ENCODE peak calls at places on chromosomes 3 and 15, in nine cellular contexts. E is GM23338, R is PC-9, L is HCT116, X is HepG2, A is fibroblast of lung, Y is endothelial cell of umbilical vein, G is MM.1S, M is neural progenitor cell. N is an unnamed sample.

GRCh38 chr15:59208850-59209249 is 2.2 kb downstream of the LDHAL6B start:
- DNase-seq in Y (no peak), L (no peak), A (peak; percentile 31), M (no peak), E (no peak), X (no peak), G (no peak), R (no peak), N (peak; percentile 77)

GRCh38 chr3:111915905-111916304 is 56.8 kb downstream of the PHLDB2 start:
- DNase-seq in L (no peak), A (peak; percentile 77), Y (peak; percentile 87), X (no peak), E (peak; percentile 11), R (no peak), G (no peak), M (peak; percentile 62), N (no peak)

GRCh38 chr3:87575538-87575937 is 299.2 kb upstream of the POU1F1 start:
- DNase-seq in X (no peak), G (no peak), Y (no peak), A (no peak), L (no peak), E (peak; percentile 3), M (peak; percentile 16), R (no peak), N (no peak)

GRCh38 chr3:156787926-156788663 is 38.1 kb upstream of the LEKR1 start:
- DNase-seq in G (no peak), R (peak; percentile 43), A (peak; percentile 97), X (no peak), Y (peak; percentile 43), M (no peak), L (peak; percentile 52), E (no peak), N (peak; percentile 97)

GRCh38 chr3:14266361-14266760 is 87.7 kb downstream of the LSM3 start:
- DNase-seq in L (no peak), E (no peak), R (no peak), G (no peak), A (peak; percentile 93), M (no peak), Y (no peak), X (no peak), N (peak; percentile 96)

GRCh38 chr3:47772788-47773187 is 8.9 kb downstream of the SMARCC1 start:
- DNase-seq in E (no peak), R (no peak), X (no peak), L (no peak), G (no peak), Y (no peak), A (no peak), M (no peak), N (no peak)

GRCh38 chr3:128488636-128488994 is 4.4 kb downstream of the GATA2 start:
- DNase-seq in R (no peak), M (no peak), Y (no peak), E (peak; percentile 60), A (peak; percentile 37), L (no peak), X (no peak), G (no peak), N (peak; percentile 48)

GRCh38 chr15:28936481-28936881 is 50.7 kb downstream of the APBA2 start:
- DNase-seq in E (no peak), G (no peak), M (no peak), L (no peak), X (no peak), A (no peak), Y (no peak), R (no peak), N (no peak)

GRCh38 chr3:126121074-126121473 is 37.1 kb upstream of the SLC41A3 start:
- DNase-seq in L (no peak), A (no peak), Y (no peak), G (no peak), M (no peak), R (no peak), X (no peak), E (no peak), N (no peak)

GRCh38 chr3:13318626-13319470 is 101.3 kb downstream of the NUP210 start:
- DNase-seq in M (no peak), A (no peak), Y (no peak), X (no peak), R (no peak), E (no peak), L (no peak), G (no peak), N (peak; percentile 12)

GRCh38 chr3:14621093-14621492 is 30.5 kb upstream of the CCDC174 start:
- DNase-seq in E (no peak), X (no peak), G (no peak), A (no peak), L (no peak), Y (no peak), M (no peak), R (no peak), N (no peak)

GRCh38 chr3:93989241-93989640 is 9.3 kb downstream of the ARL13B start:
- DNase-seq in G (no peak), X (no peak), L (no peak), Y (no peak), M (no peak), R (no peak), A (peak; percentile 31), E (no peak), N (no peak)

GRCh38 chr3:115071611-115072010 is 75.5 kb downstream of the ZBTB20 start:
- DNase-seq in R (no peak), X (no peak), E (no peak), L (no peak), A (peak; percentile 85), M (peak; percentile 8), G (no peak), Y (peak; percentile 82), N (peak; percentile 91)

GRCh38 chr3:115074502-115074901 is 72.6 kb downstream of the ZBTB20 start:
- DNase-seq in R (no peak), M (no peak), X (no peak), Y (no peak), E (no peak), G (no peak), A (peak; percentile 73), L (no peak), N (peak; percentile 39)

GRCh38 chr3:115072265-115073008 is 74.7 kb downstream of the ZBTB20 start:
- DNase-seq in R (no peak), E (no peak), A (peak; percentile 82), L (peak; percentile 22), Y (peak; percentile 88), M (no peak), X (no peak), G (no peak), N (peak; percentile 78)

GRCh38 chr3:115071122-115071521 is 76.0 kb downstream of the ZBTB20 start:
- DNase-seq in X (no peak), A (peak; percentile 60), R (no peak), Y (no peak), M (no peak), E (no peak), G (no peak), L (no peak), N (peak; percentile 36)

DNA sequence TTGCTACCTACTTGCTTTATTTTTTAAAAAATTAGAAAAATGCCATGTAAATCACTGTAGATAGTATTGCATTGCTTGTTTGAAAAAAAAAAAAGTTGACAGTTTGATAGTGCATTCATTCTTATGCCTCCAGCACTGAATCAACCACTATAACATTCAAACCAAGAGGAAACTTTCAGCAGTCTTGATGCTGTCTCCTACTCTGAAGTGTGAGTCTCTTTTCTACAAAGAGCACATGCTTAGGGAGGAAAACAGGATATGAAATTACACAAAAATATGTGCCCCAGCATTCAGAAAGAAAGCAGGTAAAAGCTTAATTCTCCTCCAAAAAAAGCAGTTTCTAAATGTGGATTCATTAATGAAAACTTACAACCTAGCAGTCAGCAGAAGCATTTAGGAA is 78.3 kb downstream of the ZBTB20 start:
- DNase-seq in Y (peak; percentile 59), G (no peak), R (no peak), A (peak; percentile 25), E (no peak), M (no peak), L (no peak), X (no peak), N (no peak)
- TF ChIP-seq EZH2 in Y (no peak), G (no peak), R (no peak), A (no peak), E (no peak), M (no peak), L (no peak), X (no peak), N (no peak)

DNA sequence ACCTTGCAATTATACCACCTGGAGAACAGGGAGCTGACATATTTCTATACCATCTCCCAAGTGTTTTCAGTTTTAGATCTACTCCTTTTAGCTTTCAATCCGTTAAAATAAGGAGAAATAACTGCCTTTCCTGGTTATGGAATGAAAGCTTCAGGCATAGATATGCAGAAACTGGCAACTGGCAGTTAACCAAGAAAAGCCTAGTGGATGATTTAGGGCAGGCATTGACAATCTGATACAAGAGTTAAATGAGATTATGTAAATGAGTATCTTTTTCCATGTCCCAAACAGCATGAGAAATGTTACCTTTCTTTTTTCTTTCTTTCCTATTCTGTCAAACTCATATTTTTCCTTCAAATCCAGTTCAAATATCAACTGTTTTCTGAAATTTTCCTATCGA is 689.1 kb upstream of the DPPA4 start:
- DNase-seq in Y (no peak), L (no peak), E (no peak), M (no peak), G (no peak), R (no peak), X (no peak), A (no peak), N (peak; percentile 3)
- H3K36me3 ChIP-seq in Y (no peaks in the 10 kb centered on the region), L (no peaks in the 10 kb centered on the region), E (no peaks in the 10 kb centered on the region), M (no peaks in the 10 kb centered on the region), G (no peaks in the 10 kb centered on the region), R (no peaks in the 10 kb centered on the region), X (no peaks in the 10 kb centered on the region), A (no peaks in the 10 kb centered on the region), N (no peaks in the 10 kb centered on the region)

DNA sequence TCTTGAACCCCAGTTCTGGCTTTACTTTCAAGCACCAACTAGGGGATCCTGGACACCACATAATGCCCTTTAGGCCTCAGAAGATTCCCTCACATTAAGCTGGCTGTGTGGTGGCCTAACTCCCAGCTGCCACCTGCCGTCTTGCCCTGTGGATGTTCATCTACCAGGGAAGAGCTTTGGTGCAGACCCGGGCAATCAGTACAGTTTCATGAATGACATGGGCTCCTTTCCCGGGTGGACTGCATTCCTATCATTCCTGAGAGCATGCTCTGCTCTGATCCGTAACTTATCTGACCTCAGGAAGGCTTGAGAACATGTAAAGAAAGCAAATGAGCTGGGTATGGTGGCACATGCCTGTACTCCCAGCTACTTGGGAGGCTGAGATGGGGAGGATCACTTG is 50.0 kb upstream of the GSK3B start:
- DNase-seq in G (no peak), R (peak; percentile 71), Y (no peak), L (no peak), A (peak; percentile 63), E (peak; percentile 37), M (peak; percentile 19), X (peak; percentile 39), N (no peak)
- H2AFZ ChIP-seq in G (no peak overlapping the region), R (no peak overlapping the region), Y (no peak overlapping the region), L (no peak overlapping the region), A (no peak overlapping the region), E (no peak overlapping the region), M (no peak overlapping the region), X (no peak overlapping the region), N (no peak overlapping the region)

DNA sequence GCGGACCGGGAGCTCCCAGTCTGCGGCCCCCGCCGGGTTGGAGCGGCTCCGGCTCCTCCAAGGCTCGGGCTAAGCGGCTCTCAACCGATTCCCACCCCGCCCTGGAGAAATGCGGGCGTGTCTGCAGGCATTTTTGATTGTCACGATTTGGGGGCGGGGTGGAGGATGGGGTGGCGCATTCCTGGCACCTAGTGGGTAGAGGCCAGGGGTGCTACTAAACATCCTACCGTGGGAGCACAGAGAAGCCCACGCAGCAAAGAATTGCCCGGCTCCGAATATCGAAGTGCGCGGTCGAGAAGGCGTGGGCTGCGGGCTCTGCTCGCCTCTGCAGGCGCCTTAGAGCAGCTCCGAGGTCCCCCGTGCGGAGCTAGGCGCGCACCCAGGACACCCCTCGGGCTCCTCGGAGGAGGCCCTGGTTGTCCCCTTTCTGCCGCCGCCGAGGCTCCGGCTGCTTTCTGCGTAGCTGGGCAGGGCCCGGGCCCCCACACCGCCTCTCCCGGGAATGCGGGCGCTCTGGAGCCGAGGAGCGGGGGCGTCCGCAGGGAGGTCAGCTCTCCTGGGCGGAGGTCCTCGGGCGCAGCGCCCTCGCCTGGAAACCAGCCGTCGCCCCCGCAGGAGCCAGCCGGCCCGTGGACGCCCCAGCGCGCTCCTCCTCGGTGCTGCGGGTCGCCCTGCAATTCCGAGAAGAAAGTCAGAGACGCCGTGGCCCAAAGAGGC is 16.5 kb upstream of the LAMP3 start:
- DNase-seq in Y (peak; percentile 37), X (no peak), R (peak; percentile 73), G (no peak), M (peak; percentile 80), L (no peak), A (peak; percentile 35), E (peak; percentile 89), N (peak; percentile 75)
- TF ChIP-seq EZH2 in Y (no peak), X (no peak), R (no peak), G (no peak), M (peak; percentile 40), L (no peak), A (no peak), E (peak; percentile 3), N (peak; percentile 56)